ENCODE peak calls at places on chromosomes 2 and 18, in eight cellular contexts. Y is SK-N-SH; M is tibial artery; J is PC-9; T is CD8-positive, alpha-beta T cell; W is endodermal cell; B is bronchial epithelial cell; D is heart right ventricle. Z is an unnamed sample.
A peak's percentile ranks its signal among the peaks of the same experiment; 100 is the strongest.

GRCh38 chr2:8803658-8804379 is 33.6 kb downstream of the KIDINS220 start:
- DNase-seq in D (no peak), B (peak; percentile 97), J (peak; percentile 98), Y (no peak), W (no peak), T (no peak), M (no peak), Z (no peak)

GRCh38 chr18:22900558-22901183 is 32.5 kb upstream of the RBBP8 start:
- DNase-seq in Y (no peak), W (no peak), M (no peak), T (no peak), D (peak; percentile 42), J (no peak), B (no peak), Z (no peak)

GRCh38 chr2:120770641-120771040 is 35.0 kb downstream of the GLI2 start:
- DNase-seq in D (peak; percentile 3), M (no peak), T (no peak), Y (no peak), W (peak; percentile 40), J (no peak), B (no peak), Z (no peak)

GRCh38 chr2:217491271-217491670 is 511.5 kb downstream of the TNS1 start:
- DNase-seq in B (no peak), Y (no peak), J (no peak), T (no peak), M (no peak), W (no peak), D (no peak), Z (no peak)

GRCh38 chr2:158686166-158686792 is 108.8 kb upstream of the DAPL1 start:
- DNase-seq in J (no peak), W (no peak), M (no peak), T (no peak), D (peak; percentile 29), B (no peak), Y (peak; percentile 36), Z (no peak)

GRCh38 chr2:212538156-212539144 is at the start of gene ERBB4:
- DNase-seq in D (peak; percentile 27), T (no peak), J (no peak), M (peak; percentile 37), Y (peak; percentile 51), B (no peak), W (peak; percentile 65), Z (peak; percentile 42)

GRCh38 chr2:212711851-212712250 is 173.2 kb upstream of the ERBB4 start:
- DNase-seq in Y (no peak), M (no peak), J (no peak), W (no peak), B (peak; percentile 95), D (no peak), T (no peak), Z (no peak)

GRCh38 chr2:241069821-241070281 is 32.2 kb downstream of the MTERF4 start:
- DNase-seq in W (peak; percentile 71), D (no peak), Y (no peak), J (no peak), B (no peak), M (no peak), T (no peak), Z (peak; percentile 87)

GRCh38 chr2:185689906-185690539 is 48.6 kb upstream of the FSIP2 start:
- DNase-seq in Y (no peak), B (peak; percentile 62), W (no peak), T (no peak), M (no peak), J (no peak), D (no peak), Z (no peak)

GRCh38 chr2:146235158-146235557 is 1609.7 kb upstream of the ACVR2A start:
- DNase-seq in W (no peak), T (no peak), Y (no peak), M (no peak), D (no peak), B (no peak), J (no peak), Z (no peak)

GRCh38 chr2:233499928-233500327 is 66.7 kb downstream of the USP40 start:
- DNase-seq in B (no peak), T (no peak), W (no peak), M (no peak), D (no peak), J (no peak), Y (no peak), Z (no peak)

GRCh38 chr2:159454185-159454584 is 162.2 kb downstream of the BAZ2B start:
- DNase-seq in T (no peak), D (no peak), Y (no peak), W (no peak), M (no peak), J (peak; percentile 48), B (peak; percentile 95), Z (no peak)

GRCh38 chr18:2914185-2914584 is 67.4 kb downstream of the EMILIN2 start:
- DNase-seq in W (peak; percentile 35), M (no peak), T (no peak), J (no peak), Y (no peak), B (no peak), D (peak; percentile 48), Z (peak; percentile 16)

GRCh38 chr2:173032032-173032431 is 43.6 kb upstream of the MAP3K20 start:
- DNase-seq in Y (no peak), J (no peak), D (no peak), T (no peak), M (no peak), B (no peak), W (no peak), Z (no peak)

GRCh38 chr2:120707816-120708215 is 27.9 kb upstream of the GLI2 start:
- DNase-seq in J (no peak), B (no peak), M (no peak), D (no peak), W (peak; percentile 53), Y (no peak), T (no peak), Z (peak; percentile 7)

GRCh38 chr2:188976545-188977268 is 2.5 kb downstream of the COL3A1 start:
- DNase-seq in W (no peak), B (peak; percentile 66), M (no peak), D (no peak), T (no peak), Y (no peak), J (no peak), Z (no peak)

GRCh38 chr2:12606472-12607000 is 110.2 kb upstream of the TRIB2 start:
- DNase-seq in T (no peak), J (no peak), B (no peak), W (no peak), M (no peak), Y (peak; percentile 70), D (no peak), Z (no peak)
- H3K4me3 ChIP-seq in T (no peak overlapping the region), J (no peak overlapping the region), B (no peak overlapping the region), W (no peak overlapping the region), M (no peak overlapping the region), Y (peak overlapping the region; percentile 5), D (no peak overlapping the region), Z (no peak overlapping the region)

DNA sequence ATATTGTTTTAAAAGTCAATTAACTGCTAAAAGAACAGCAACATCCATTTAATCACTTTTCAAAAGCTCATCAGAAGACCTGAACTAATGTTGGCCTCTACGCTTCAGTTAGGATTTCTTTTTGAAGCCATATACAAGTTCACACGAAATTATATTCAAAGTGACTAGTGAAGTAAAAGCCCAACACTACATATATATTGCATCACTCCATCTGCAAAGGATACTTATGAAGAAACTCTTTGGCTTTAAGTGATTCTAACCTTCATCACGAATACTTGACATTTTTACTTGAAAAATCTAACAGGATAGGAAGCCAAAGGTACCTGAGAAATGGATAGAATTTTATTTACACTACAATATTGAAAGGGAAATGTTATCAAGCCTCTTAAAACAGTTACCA is 50.4 kb downstream of the LRPPRC start:
- DNase-seq in M (no peak), W (no peak), T (no peak), J (no peak), Y (no peak), B (no peak), D (no peak), Z (no peak)
- H3K36me3 ChIP-seq in M (peaks cover 59% of the 10 kb centered on the region), W (peaks cover 94% of the 10 kb centered on the region), T (peaks cover 56% of the 10 kb centered on the region), J (peaks cover 83% of the 10 kb centered on the region), Y (peaks cover 89% of the 10 kb centered on the region), B (peaks cover 12% of the 10 kb centered on the region), D (peaks cover 53% of the 10 kb centered on the region), Z (peaks cover 16% of the 10 kb centered on the region)

GRCh38 chr2:104849618-104850097 is 4.3 kb upstream of the POU3F3 start:
- DNase-seq in B (peak; percentile 38), M (no peak), T (peak; percentile 46), W (peak; percentile 85), J (no peak), Y (peak; percentile 63), D (peak; percentile 39), Z (peak; percentile 63)

GRCh38 chr2:104847821-104848160 is 6.1 kb upstream of the POU3F3 start:
- DNase-seq in W (no peak), D (no peak), M (no peak), Y (no peak), B (no peak), T (no peak), J (no peak), Z (no peak)

GRCh38 chr2:104849036-104849551 is 4.8 kb upstream of the POU3F3 start:
- DNase-seq in D (no peak), J (no peak), W (no peak), B (no peak), T (no peak), M (no peak), Y (no peak), Z (no peak)

GRCh38 chr2:104846955-104847820 is 6.7 kb upstream of the POU3F3 start:
- DNase-seq in Y (no peak), M (no peak), D (no peak), B (no peak), T (no peak), J (no peak), W (no peak), Z (peak; percentile 65)

DNA sequence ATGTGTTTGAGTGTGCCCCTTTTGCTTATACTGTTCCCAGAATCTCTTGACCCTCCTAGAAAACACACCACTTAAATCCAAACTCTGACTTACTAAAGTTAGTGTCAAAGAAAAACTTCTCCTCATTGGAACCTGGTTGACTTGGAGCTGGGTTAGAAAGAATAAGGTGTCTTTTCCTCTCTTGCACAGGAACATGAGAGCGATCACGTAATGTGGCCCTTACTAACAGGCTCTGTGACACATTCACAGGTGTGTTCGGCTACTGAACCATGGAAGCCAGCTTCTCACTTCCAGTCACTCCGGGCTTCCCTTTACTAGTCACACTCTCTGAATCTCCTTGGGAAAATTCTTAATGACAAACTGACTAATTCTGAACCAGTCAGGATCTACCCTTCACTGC is 5.4 kb upstream of the POU3F3 start:
- DNase-seq in Y (no peak), B (peak; percentile 3), J (no peak), W (no peak), M (no peak), T (no peak), D (no peak), Z (no peak)
- H3K27me3 ChIP-seq in Y (peaks cover 61% of the 10 kb centered on the region), B (peaks cover 69% of the 10 kb centered on the region), J (peaks cover 40% of the 10 kb centered on the region), W (peaks cover 100% of the 10 kb centered on the region), M (peaks cover 4% of the 10 kb centered on the region), T (peaks cover 36% of the 10 kb centered on the region), D (peaks cover 32% of the 10 kb centered on the region), Z (peaks cover 97% of the 10 kb centered on the region)

DNA sequence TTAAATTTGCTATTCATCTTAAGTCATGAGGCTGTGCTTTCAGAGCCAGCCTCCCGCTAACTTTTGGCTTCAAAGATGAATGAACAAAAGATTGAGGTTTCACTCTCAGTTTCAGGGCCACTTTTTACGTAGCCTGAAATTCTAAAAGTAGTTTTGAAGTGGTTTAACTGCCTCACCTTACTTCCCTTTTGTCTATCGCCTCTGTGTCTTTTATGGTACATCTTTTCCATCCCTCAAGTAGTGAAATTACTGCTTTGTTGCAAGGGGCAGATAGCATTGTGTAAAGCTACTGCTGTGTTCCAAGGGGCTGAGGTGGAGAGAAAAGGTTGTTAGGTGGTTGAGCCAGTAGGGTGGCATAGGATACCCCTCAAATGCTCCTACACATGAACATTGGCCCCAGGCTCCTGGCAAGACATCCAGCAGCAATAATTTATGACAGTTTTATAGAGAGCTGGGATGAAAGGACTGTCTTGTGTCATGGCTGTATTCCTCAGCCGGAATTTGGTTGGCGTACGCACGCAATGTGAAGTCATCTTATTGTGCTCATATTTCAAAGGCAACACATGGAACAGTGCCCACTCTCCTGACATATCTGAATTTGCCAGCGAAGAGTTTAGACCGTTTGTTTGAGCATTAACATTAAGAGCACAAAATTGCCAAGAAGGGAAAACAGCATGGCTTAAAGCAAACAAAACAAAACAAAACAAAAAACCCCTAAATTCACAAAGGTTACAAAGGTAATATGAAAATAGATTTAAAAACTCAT is 32.2 kb downstream of the QPCT start:
- DNase-seq in D (peak; percentile 13), Y (no peak), W (no peak), B (peak; percentile 82), J (peak; percentile 13), T (peak; percentile 54), M (peak; percentile 42), Z (no peak)
- H3K4me3 ChIP-seq in D (no peak overlapping the region), Y (no peak overlapping the region), W (no peak overlapping the region), B (no peak overlapping the region), J (no peak overlapping the region), T (no peak overlapping the region), M (no peak overlapping the region), Z (no peak overlapping the region)